ENCODE peak calls at places on chromosomes 3 and 15, in five cellular contexts. Y is upper lobe of right lung, N is hepatocyte, I is uterus, W is DND-41. P is an unnamed sample. For H3K27me3, the result is how much of the 10 kb centered on the place peaks cover.

GRCh38 chr3:53252105-53252946 is 3.5 kb downstream of the TKT start:
- DNase-seq in Y (no peak), N (no peak), W (no peak), I (no peak), P (no peak)

GRCh38 chr3:99895706-99896441 is 78.2 kb downstream of the CMSS1 start:
- DNase-seq in I (no peak), W (no peak), Y (no peak), N (peak), P (no peak)

GRCh38 chr3:47108546-47108945 is 55.4 kb downstream of the SETD2 start:
- DNase-seq in Y (no peak), N (no peak), W (no peak), I (no peak), P (no peak)

GRCh38 chr15:64766041-64766440 is 9.3 kb downstream of the RBPMS2 start:
- DNase-seq in Y (no peak), I (no peak), N (no peak), W (no peak), P (no peak)

GRCh38 chr3:88003115-88003755 is 55.6 kb downstream of the CGGBP1 start:
- DNase-seq in N (peak), W (no peak), I (no peak), Y (no peak), P (no peak)

GRCh38 chr3:180102134-180102533 is 65.4 kb upstream of the PEX5L start:
- DNase-seq in N (peak), I (no peak), W (no peak), Y (no peak), P (no peak)

GRCh38 chr3:184058029-184058428 is 5.2 kb downstream of the HTR3C start:
- DNase-seq in I (no peak), Y (no peak), W (no peak), N (no peak), P (no peak)

GRCh38 chr3:46496745-46497555 is 826 bp upstream of the RTP3 start:
- DNase-seq in Y (no peak), W (peak), I (no peak), N (no peak), P (peak)

GRCh38 chr3:64266065-64266874 is 41.0 kb upstream of the PRICKLE2 start:
- DNase-seq in W (no peak), Y (no peak), I (peak), N (peak), P (no peak)

GRCh38 chr15:70504305-70504951 is 258.9 kb downstream of the UACA start:
- DNase-seq in W (peak), I (peak), Y (peak), N (no peak), P (no peak)

GRCh38 chr15:44265757-44266156 is 22.8 kb upstream of the GOLM2 start:
- DNase-seq in W (no peak), I (no peak), Y (no peak), N (no peak), P (no peak)

GRCh38 chr3:197226179-197226578 is 72.2 kb downstream of the DLG1 start:
- DNase-seq in I (no peak), N (no peak), W (no peak), Y (no peak), P (no peak)

GRCh38 chr3:59764131-59764530 is 714.3 kb upstream of the CFAP20DC start:
- DNase-seq in I (no peak), Y (no peak), W (no peak), N (no peak), P (no peak)

GRCh38 chr15:70478251-70478990 is 284.9 kb downstream of the UACA start:
- DNase-seq in I (peak), Y (no peak), W (peak), N (no peak), P (no peak)

GRCh38 chr3:111895079-111895478 is 36.0 kb downstream of the PHLDB2 start:
- DNase-seq in I (no peak), Y (no peak), W (no peak), N (no peak), P (no peak)

GRCh38 chr3:187743195-187744141 is 1.8 kb downstream of the BCL6 start:
- DNase-seq in N (peak), W (peak), Y (peak), I (peak), P (peak)

GRCh38 chr3:11118181-11118682 is 36.1 kb upstream of the HRH1 start:
- DNase-seq in Y (no peak), I (no peak), N (no peak), W (no peak), P (no peak)

GRCh38 chr15:99315636-99316035 is 64.4 kb downstream of the LRRC28 start:
- DNase-seq in N (no peak), Y (no peak), W (no peak), I (no peak), P (no peak)

GRCh38 chr3:47780727-47781325 is 867 bp downstream of the SMARCC1 start:
- DNase-seq in Y (no peak), N (no peak), I (no peak), W (no peak), P (no peak)

GRCh38 chr15:70955151-70955550 is 62.5 kb downstream of the LRRC49 start:
- DNase-seq in I (no peak), Y (no peak), N (no peak), W (no peak), P (no peak)

GRCh38 chr3:72797773-72798543 is 50.3 kb downstream of the SHQ1 start:
- DNase-seq in W (no peak), I (no peak), Y (no peak), N (peak), P (no peak)

GRCh38 chr15:43920815-43921214 is 94.0 kb downstream of the WDR76 start:
- DNase-seq in I (no peak), Y (no peak), N (no peak), W (no peak), P (no peak)

GRCh38 chr3:115833074-115833473 is 209.8 kb downstream of the GAP43 start:
- DNase-seq in N (no peak), W (no peak), Y (no peak), I (no peak), P (no peak)

GRCh38 chr3:55701997-55702396 is 214.9 kb upstream of the WNT5A start:
- DNase-seq in W (no peak), I (no peak), Y (no peak), N (peak), P (no peak)

GRCh38 chr15:80587816-80588456 is 107.2 kb upstream of the ABHD17C start:
- DNase-seq in N (no peak), Y (no peak), I (no peak), W (no peak), P (no peak)

DNA sequence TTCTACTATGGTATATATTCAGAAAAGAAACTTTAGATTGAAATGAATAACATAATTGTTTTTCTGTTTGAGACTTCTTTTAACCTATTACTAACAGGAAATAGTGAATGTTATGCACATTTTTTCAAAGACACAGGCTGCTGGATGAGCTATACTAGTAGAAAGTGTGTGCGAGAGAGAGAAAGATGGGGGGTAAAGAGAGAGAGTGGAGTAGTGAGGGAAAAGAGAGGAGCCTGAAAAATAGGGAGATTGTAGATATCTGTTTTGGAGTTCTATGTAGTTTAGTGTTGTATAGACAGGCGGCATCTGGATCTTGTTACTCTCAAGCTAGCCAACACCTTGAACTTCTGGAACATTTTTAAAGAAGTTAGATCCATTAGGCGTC is 2.4 kb downstream of the RBMS3 start:
- DNase-seq in W (no peak), N (no peak), I (no peak), Y (no peak), P (no peak)
- H3K27ac ChIP-seq in W (no peak), N (peak), I (peak), Y (peak), P (no peak)

GRCh38 chr3:43632269-43632733 is 10.5 kb upstream of the ANO10 start:
- DNase-seq in N (no peak), W (no peak), I (no peak), Y (no peak), P (no peak)
- TF ChIP-seq CTCF in N (no peak), W (no peak), I (no peak), Y (no peak), P (no peak)

DNA sequence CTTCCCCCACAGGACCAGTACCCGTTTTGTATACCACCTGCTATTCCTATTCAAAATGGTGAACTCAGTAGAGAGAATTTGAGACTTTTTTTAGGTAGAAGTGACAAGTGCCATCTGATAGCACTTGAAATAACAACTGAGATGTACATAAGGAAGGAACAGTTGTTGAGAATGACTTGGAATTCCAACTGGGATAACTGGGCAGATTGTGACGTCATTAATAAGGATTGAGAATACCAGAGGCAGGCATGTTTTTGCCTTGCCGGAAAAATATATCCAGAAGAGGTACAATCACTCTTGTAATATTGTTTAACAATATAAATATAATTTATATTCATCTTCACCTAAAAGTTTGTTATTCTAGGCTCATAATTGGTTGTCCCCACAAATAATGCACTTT is 454.1 kb upstream of the RGMA start:
- DNase-seq in W (no peak), N (no peak), I (no peak), Y (no peak), P (no peak)
- H3K27me3 ChIP-seq in W (under half), N (under half), I (under half), Y (under half), P (under half)

DNA sequence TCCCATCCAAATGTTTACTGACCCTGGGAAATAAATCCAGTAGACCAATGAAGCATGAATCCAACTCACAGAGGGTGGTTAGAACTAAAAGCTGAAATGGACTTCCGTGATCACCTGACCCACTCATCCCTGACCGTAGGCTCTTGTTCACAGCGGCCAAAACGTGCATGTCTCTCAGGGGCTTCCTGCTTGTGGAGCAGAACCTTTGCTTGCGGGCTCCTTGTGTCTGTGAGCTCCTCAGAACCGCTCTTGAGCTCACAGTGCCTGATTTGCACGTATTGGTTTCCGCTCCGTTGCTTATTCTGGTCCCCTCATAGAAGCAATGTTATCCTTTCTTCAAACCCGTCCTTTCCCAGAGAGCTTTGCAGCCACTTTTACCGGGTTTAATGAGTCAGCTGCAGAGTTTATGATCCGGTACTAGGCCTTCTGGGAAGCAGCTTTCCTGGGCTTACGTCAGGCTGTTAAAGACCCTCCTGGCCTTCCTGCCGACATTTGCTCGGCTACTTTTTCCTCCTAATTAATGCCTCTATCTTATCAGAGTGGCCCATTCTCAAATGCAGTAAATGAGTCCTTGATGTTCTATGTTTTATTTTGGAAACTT is 35.4 kb downstream of the LIPC start:
- DNase-seq in W (no peak), I (no peak), Y (no peak), N (no peak), P (no peak)
- H3K27ac ChIP-seq in W (no peak), I (no peak), Y (no peak), N (peak), P (no peak)

GRCh38 chr3:119541547-119541946 is 17.9 kb downstream of the CD80 start:
- DNase-seq in W (no peak), N (no peak), Y (no peak), I (no peak), P (no peak)

GRCh38 chr3:119542168-119542767 is 17.1 kb downstream of the CD80 start:
- DNase-seq in W (no peak), I (no peak), N (no peak), Y (no peak), P (no peak)

GRCh38 chr3:119538772-119539171 is 20.6 kb downstream of the CD80 start:
- DNase-seq in W (no peak), I (no peak), N (no peak), Y (no peak), P (no peak)

GRCh38 chr3:119543147-119543546 is 16.3 kb downstream of the CD80 start:
- DNase-seq in Y (no peak), I (no peak), N (no peak), W (no peak), P (no peak)
- TF ChIP-seq CTCF in Y (no peak), I (no peak), N (no peak), W (no peak), P (no peak)

GRCh38 chr3:122964844-122965243 is 62.7 kb downstream of the SEMA5B start:
- DNase-seq in N (no peak), W (no peak), I (no peak), Y (no peak), P (no peak)
- H3K27me3 ChIP-seq in N (under half), W (under half), I (under half), Y (under half), P (under half)

GRCh38 chr3:136979684-136980083 is 21.9 kb downstream of the IL20RB start:
- DNase-seq in Y (no peak), N (no peak), I (no peak), W (no peak), P (no peak)

GRCh38 chr3:136989781-136990524 is 32.2 kb downstream of the IL20RB start:
- DNase-seq in W (no peak), Y (no peak), N (peak), I (no peak), P (no peak)

GRCh38 chr3:136988651-136989050 is 30.9 kb downstream of the IL20RB start:
- DNase-seq in Y (no peak), N (no peak), W (no peak), I (no peak), P (no peak)

GRCh38 chr3:136982520-136983138 is 24.8 kb downstream of the IL20RB start:
- DNase-seq in Y (no peak), I (no peak), N (no peak), W (no peak), P (no peak)

GRCh38 chr3:136984837-136985236 is 27.1 kb downstream of the IL20RB start:
- DNase-seq in N (peak), W (no peak), Y (no peak), I (no peak), P (no peak)
- H3K27ac ChIP-seq in N (peak), W (no peak), Y (no peak), I (peak), P (no peak)

P was measured in CD4-positive, alpha-beta T cell.